ENCODE peak calls at places on chromosome 10, in five cellular contexts. F is transverse colon; I is tibial artery; C is CD8-positive, alpha-beta T cell; H is sigmoid colon. B is an unnamed sample.

GRCh38 chr10:93673791-93674190 is 28.6 kb downstream of the FRA10AC1 start:
- DNase-seq in F (no peak), I (no peak), C (no peak), H (no peak), B (no peak)

GRCh38 chr10:93199221-93199681 is 125.6 kb downstream of the CYP26A1 start:
- DNase-seq in F (peak; percentile 74), I (peak; percentile 84), C (no peak), H (peak; percentile 86), B (peak; percentile 76)

GRCh38 chr10:130105724-130106123 is 4.9 kb downstream of the C10orf143 start:
- DNase-seq in F (no peak), I (no peak), C (no peak), H (no peak), B (no peak)

GRCh38 chr10:26939290-26939956 is 78.7 kb upstream of the ABI1 start:
- DNase-seq in F (no peak), I (no peak), C (no peak), H (no peak), B (no peak)

GRCh38 chr10:108039821-108040584 is 875.5 kb upstream of the SORCS1 start:
- DNase-seq in F (no peak), I (no peak), C (no peak), H (no peak), B (no peak)

GRCh38 chr10:15588635-15589081 is 131.1 kb downstream of the ITGA8 start:
- DNase-seq in F (no peak), I (no peak), C (no peak), H (no peak), B (no peak)

GRCh38 chr10:125017547-125018298 is 75.8 kb downstream of the ZRANB1 start:
- DNase-seq in F (no peak), I (no peak), C (no peak), H (no peak), B (no peak)

GRCh38 chr10:63720689-63721088 is 199.5 kb downstream of the REEP3 start:
- DNase-seq in F (no peak), I (no peak), C (no peak), H (no peak), B (no peak)

GRCh38 chr10:43211030-43211429 is 55.8 kb downstream of the RASGEF1A start:
- DNase-seq in F (no peak), I (no peak), C (no peak), H (peak; percentile 50), B (peak; percentile 52)

GRCh38 chr10:43352951-43353350 is 18.5 kb upstream of the FXYD4 start:
- DNase-seq in F (no peak), I (no peak), C (no peak), H (no peak), B (no peak)

GRCh38 chr10:34771106-34771505 is 44.0 kb downstream of the PARD3 start:
- DNase-seq in F (no peak), I (no peak), C (no peak), H (no peak), B (no peak)

GRCh38 chr10:100734295-100735086 is 10.9 kb upstream of the PAX2 start:
- DNase-seq in F (no peak), I (no peak), C (no peak), H (no peak), B (peak; percentile 41)

GRCh38 chr10:77774940-77775391 is 137.4 kb upstream of the KCNMA1 start:
- DNase-seq in F (no peak), I (no peak), C (no peak), H (no peak), B (no peak)

GRCh38 chr10:86659721-86660438 is 5.5 kb downstream of the OPN4 start:
- DNase-seq in F (no peak), I (peak; percentile 64), C (no peak), H (peak; percentile 57), B (peak; percentile 62)

GRCh38 chr10:22437620-22438588 is 92.6 kb downstream of the SPAG6 start:
- DNase-seq in F (no peak), I (peak; percentile 68), C (peak; percentile 45), H (peak; percentile 77), B (no peak)

GRCh38 chr10:22435650-22436049 is 90.4 kb downstream of the SPAG6 start:
- DNase-seq in F (peak; percentile 12), I (no peak), C (no peak), H (no peak), B (no peak)

GRCh38 chr10:22434521-22434920 is 89.2 kb downstream of the SPAG6 start:
- DNase-seq in F (no peak), I (no peak), C (no peak), H (no peak), B (no peak)

GRCh38 chr10:22436893-22437619 is 91.8 kb downstream of the SPAG6 start:
- DNase-seq in F (peak; percentile 91), I (peak; percentile 93), C (peak; percentile 90), H (peak; percentile 96), B (peak; percentile 96)

DNA sequence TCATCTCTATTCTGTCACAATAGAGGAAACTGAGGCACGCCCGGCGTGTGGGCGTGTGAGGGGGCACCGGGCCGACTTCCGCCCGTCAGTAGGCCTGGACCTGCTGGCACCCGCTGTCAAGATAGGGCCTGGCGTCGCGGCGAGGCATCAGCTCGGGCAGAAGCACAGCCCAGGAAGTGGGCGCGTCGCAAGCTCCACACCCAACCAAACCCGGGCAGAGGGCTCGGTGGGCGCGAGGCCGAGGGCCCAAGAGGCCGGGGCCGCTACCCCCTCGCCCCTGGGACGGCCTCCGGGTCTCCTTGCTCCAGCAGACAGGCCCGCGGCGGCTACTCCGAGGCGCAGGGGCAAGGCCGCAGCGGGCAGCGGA is 91.2 kb downstream of the SPAG6 start:
- DNase-seq in F (peak; percentile 51), I (no peak), C (no peak), H (no peak), B (no peak)
- H3K27ac ChIP-seq in F (peak overlapping the region; percentile 98), I (peak overlapping the region; percentile 96), C (peak overlapping the region; percentile 93), H (peak overlapping the region; percentile 95), B (peak overlapping the region; percentile 99)

DNA sequence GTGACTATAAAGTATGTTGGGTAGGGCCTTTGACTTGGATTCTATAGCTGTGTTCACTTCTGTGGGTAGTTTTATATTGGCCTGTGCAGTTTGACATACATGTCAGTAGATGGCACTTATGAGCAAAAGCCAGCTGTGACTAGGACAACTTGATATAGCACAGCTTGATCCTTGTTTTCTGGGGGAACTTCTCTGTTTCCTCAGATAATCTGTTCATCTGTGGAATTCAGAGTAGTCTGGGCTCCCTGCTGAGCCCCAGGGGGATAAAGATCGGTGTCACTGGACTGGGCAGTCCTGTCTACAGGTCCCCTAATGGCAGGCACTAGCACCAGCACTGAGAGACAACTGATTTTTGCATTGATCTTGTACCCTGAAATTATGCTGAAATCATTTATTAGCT is 25.4 kb downstream of the CYP2C9 start:
- DNase-seq in F (no peak), I (no peak), C (no peak), H (no peak), B (no peak)
- TF ChIP-seq CTCF in F (peak; percentile 50), I (no peak), C (no peak), H (no peak), B (peak; percentile 60)

DNA sequence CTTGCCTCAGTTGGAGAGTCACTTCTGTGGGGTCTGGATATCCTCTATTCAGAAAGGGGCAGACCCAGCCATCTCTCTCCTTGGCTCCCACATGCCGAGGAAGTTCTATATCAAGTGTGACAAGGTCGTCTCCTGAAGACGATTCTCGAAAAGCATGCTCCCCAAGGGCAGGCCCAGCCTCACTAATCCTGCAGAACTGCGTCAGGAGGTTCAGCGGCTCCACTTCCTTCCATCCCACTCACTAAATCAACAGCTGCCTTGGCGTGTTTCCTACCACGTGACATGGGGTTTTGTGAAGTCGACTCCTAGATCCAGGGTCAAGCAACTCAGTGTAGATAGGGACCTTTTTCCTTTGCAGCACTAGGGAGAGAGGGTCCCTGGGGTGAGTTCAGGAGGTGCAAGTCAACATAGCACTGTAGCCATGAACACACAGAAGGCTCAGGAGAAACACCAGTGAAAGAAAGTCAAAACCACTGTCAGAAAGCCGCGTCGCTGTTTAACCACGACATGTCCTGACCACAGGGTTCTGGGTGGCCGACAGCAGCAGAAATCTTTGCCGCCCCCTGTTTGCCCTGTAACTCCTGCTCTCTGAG is 156.4 kb downstream of the PRPF18 start:
- DNase-seq in F (no peak), I (peak; percentile 55), C (no peak), H (peak; percentile 32), B (no peak)
- H3K27ac ChIP-seq in F (no peak overlapping the region), I (no peak overlapping the region), C (no peak overlapping the region), H (no peak overlapping the region), B (no peak overlapping the region)

GRCh38 chr10:70258216-70258615 is 25.0 kb upstream of the PPA1 start:
- DNase-seq in F (no peak), I (no peak), C (no peak), H (no peak), B (no peak)

GRCh38 chr10:70255329-70256299 is 22.4 kb upstream of the PPA1 start:
- DNase-seq in F (peak; percentile 34), I (no peak), C (no peak), H (no peak), B (no peak)

GRCh38 chr10:70265032-70265689 is 18.6 kb downstream of the NPFFR1 start:
- DNase-seq in F (no peak), I (no peak), C (no peak), H (no peak), B (no peak)

GRCh38 chr10:70256463-70256862 is 23.2 kb upstream of the PPA1 start:
- DNase-seq in F (no peak), I (no peak), C (no peak), H (no peak), B (no peak)

GRCh38 chr10:70260259-70260658 is 23.5 kb downstream of the NPFFR1 start:
- DNase-seq in F (no peak), I (no peak), C (no peak), H (no peak), B (no peak)
- TF ChIP-seq CTCF in F (no peak), I (no peak), C (no peak), H (no peak), B (no peak)

DNA sequence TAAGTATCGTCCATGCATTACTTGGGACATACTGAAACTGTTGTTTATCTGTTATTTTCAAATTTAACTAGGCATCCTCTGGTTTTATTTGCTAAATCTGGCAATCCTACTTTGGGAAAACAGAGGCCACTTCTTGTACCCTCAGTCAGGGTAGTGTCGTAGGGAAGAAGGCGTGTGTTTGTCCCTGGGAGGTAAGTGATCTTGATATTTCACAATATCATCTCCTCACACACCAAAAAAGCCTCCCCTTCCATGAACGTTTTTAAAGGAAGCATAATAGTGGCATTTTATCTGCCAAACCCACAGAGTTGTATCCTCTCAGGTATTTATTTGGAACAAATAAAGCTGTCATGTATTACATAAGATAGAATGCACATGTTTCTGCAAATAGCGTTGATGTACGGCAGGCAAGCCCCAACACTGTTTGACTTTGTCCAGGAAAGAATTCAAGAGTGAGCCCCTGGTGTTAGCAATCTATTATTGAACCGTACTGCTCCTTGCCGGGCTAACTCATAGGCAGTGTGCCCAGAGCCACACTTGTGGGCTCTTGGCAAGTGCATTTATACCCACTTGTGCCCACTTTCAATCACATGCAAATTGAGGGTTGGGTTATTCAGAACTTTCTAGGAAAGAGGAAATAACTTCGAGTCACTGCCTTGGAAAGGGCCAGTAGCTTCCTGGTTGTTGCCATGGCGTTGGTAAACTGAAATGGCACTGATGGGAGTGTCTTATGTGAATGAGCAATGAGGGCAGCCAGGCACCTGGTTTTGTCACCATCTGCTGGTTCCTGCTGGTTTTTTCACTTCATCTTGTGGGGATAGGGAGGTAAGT is 266.0 kb downstream of the USP6NL start:
- DNase-seq in F (peak; percentile 36), I (no peak), C (no peak), H (no peak), B (peak; percentile 68)
- H3K27ac ChIP-seq in F (peak overlapping the region; percentile 16), I (peak overlapping the region; percentile 10), C (no peak overlapping the region), H (no peak overlapping the region), B (no peak overlapping the region)

DNA sequence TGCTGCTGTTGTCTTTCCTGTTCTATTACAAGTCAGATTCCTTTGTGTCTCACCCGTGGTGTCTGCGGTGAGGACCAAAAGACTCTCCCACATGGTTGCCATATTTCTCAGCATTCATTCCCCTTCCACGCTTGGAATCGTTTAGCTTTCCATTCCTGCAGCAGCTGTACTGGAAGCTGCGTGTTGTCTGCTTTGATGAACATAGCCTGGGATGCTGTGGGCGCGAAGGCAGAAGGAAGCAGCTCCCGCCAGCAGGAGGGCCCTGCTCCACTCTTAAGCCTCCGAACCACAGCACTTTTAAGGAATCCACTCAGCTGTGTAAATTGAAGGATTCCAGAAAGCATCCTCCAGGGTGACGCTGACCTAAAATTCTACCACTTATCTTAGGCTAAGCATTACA is 303.6 kb upstream of the PITRM1 start:
- DNase-seq in F (no peak), I (no peak), C (no peak), H (no peak), B (no peak)
- TF ChIP-seq CTCF in F (no peak), I (no peak), C (no peak), H (no peak), B (no peak)